ENCODE peak calls at places on chromosomes 3 and 15, in seven cellular contexts. H is T-helper 9 cell; B is brain microvascular endothelial cell; Q is tibial artery; G is stimulated activated naive CD8-positive, alpha-beta T cell treated with anti-CD3 and anti-CD28 coated beads, Interleukin-15, amount 100 ng/mL, for 72 hours; P is psoas muscle; R is activated gamma-delta T cell treated with Interleukin-2 at 50 U/mL for 16 hours. W is an unnamed sample.

GRCh38 chr3:24185738-24186384 is 240.8 kb downstream of the NR1D2 start:
- DNase-seq in P (peak; percentile 23), G (peak; percentile 17), Q (no peak), B (peak; percentile 43), H (no peak), R (no peak), W (no peak)

GRCh38 chr3:180417241-180417640 is 184.7 kb upstream of the TTC14 start:
- DNase-seq in B (no peak), G (no peak), H (no peak), P (no peak), R (no peak), Q (no peak), W (no peak)

GRCh38 chr15:70171224-70171886 is 73.6 kb upstream of the TLE3 start:
- DNase-seq in H (no peak), G (no peak), R (no peak), Q (no peak), B (no peak), P (no peak), W (no peak)

GRCh38 chr3:46851364-46852328 is 11.6 kb downstream of the MYL3 start:
- DNase-seq in P (no peak), G (no peak), Q (peak; percentile 66), R (peak; percentile 1), B (no peak), H (no peak), W (no peak)

GRCh38 chr15:38531509-38531908 is 33.1 kb downstream of the RASGRP1 start:
- DNase-seq in H (no peak), P (no peak), R (no peak), B (peak; percentile 17), G (no peak), Q (no peak), W (no peak)

GRCh38 chr3:67648701-67649100 is 5.7 kb downstream of the SUCLG2 start:
- DNase-seq in H (no peak), P (no peak), R (no peak), Q (no peak), G (no peak), B (peak; percentile 35), W (no peak)

GRCh38 chr3:128867200-128868125 is 12.0 kb upstream of the ACAD9 start:
- DNase-seq in B (no peak), Q (no peak), R (no peak), P (no peak), G (no peak), H (no peak), W (no peak)

GRCh38 chr3:184335661-184336483 is 1.5 kb upstream of the FAM131A start:
- DNase-seq in Q (peak; percentile 92), G (peak; percentile 86), B (peak; percentile 68), P (peak; percentile 89), R (peak; percentile 80), H (peak; percentile 88), W (peak; percentile 98)

GRCh38 chr3:120272294-120272693 is 12.7 kb downstream of the GPR156 start:
- DNase-seq in P (no peak), B (no peak), Q (no peak), R (no peak), G (no peak), H (no peak), W (no peak)

GRCh38 chr3:141767062-141767461 is 3.9 kb downstream of the GRK7 start:
- DNase-seq in B (no peak), Q (no peak), H (no peak), R (no peak), P (no peak), G (no peak), W (no peak)

GRCh38 chr3:138726966-138727365 is 107.8 kb downstream of the PIK3CB start:
- DNase-seq in P (no peak), Q (no peak), R (no peak), H (no peak), G (no peak), B (peak; percentile 40), W (no peak)

GRCh38 chr3:133230191-133230590 is 169.7 kb upstream of the BFSP2 start:
- DNase-seq in B (no peak), P (no peak), Q (no peak), R (no peak), H (no peak), G (no peak), W (no peak)

GRCh38 chr3:45528429-45528828 is 66.1 kb upstream of the LIMD1 start:
- DNase-seq in G (no peak), Q (no peak), B (no peak), R (no peak), P (no peak), H (no peak), W (no peak)

GRCh38 chr3:109943181-109943580 is 605.8 kb upstream of the DPPA4 start:
- DNase-seq in H (no peak), R (no peak), P (no peak), G (no peak), B (no peak), Q (no peak), W (no peak)

GRCh38 chr3:5095879-5096278 is 26.2 kb upstream of the ARL8B start:
- DNase-seq in B (peak; percentile 2), R (no peak), P (peak; percentile 26), Q (no peak), H (no peak), G (peak; percentile 24), W (no peak)

GRCh38 chr3:67011414-67012131 is 13.5 kb downstream of the KBTBD8 start:
- DNase-seq in R (no peak), P (no peak), G (no peak), H (no peak), B (no peak), Q (no peak), W (no peak)

GRCh38 chr3:25018909-25019308 is 409.2 kb upstream of the RARB start:
- DNase-seq in G (no peak), P (no peak), Q (no peak), B (no peak), R (no peak), H (no peak), W (no peak)

GRCh38 chr15:32717290-32718081 is at the start of gene GREM1:
- DNase-seq in Q (no peak), P (peak; percentile 15), H (no peak), G (no peak), R (no peak), B (peak; percentile 48), W (no peak)

GRCh38 chr3:29511701-29512100 is 230.8 kb downstream of the RBMS3 start:
- DNase-seq in H (no peak), R (no peak), G (no peak), Q (no peak), B (no peak), P (no peak), W (no peak)

GRCh38 chr3:151015762-151016161 is 43.2 kb upstream of the CLRN1 start:
- DNase-seq in P (no peak), R (no peak), Q (no peak), G (no peak), H (no peak), B (peak; percentile 6), W (no peak)

GRCh38 chr15:99387769-99388168 is 136.5 kb downstream of the LRRC28 start:
- DNase-seq in B (no peak), H (no peak), Q (no peak), P (no peak), R (no peak), G (no peak), W (no peak)